ENCODE peak calls at places on chromosome 14, in four cellular contexts. One of them, this sample, is unnamed.
A peak's percentile ranks its signal among the peaks of the same experiment; 100 is the strongest.

GRCh38 chr14:53137559-53137958 is 15.6 kb downstream of the DDHD1 start:
- DNase-seq in SK-N-SH: no peak
- DNase-seq in GM12878: no peak
- DNase-seq in K562: no peak
- DNase-seq in this sample: no peak

GRCh38 chr14:30541318-30541717 is 17.6 kb upstream of the G2E3 start:
- DNase-seq in SK-N-SH: no peak
- DNase-seq in GM12878: no peak
- DNase-seq in K562: no peak
- DNase-seq in this sample: no peak

GRCh38 chr14:72532686-72533454 is 361.0 kb downstream of the DPF3 start:
- DNase-seq in SK-N-SH: no peak
- DNase-seq in GM12878: no peak
- DNase-seq in K562: no peak
- DNase-seq in this sample: no peak

GRCh38 chr14:23562822-23563472 is 4.6 kb downstream of the AP1G2 start:
- DNase-seq in SK-N-SH: peak; percentile 78
- DNase-seq in GM12878: no peak
- DNase-seq in K562: peak; percentile 61
- DNase-seq in this sample: peak; percentile 74

GRCh38 chr14:31261859-31262739 is 54.5 kb upstream of the HECTD1 start:
- DNase-seq in SK-N-SH: no peak
- DNase-seq in GM12878: peak; percentile 37
- DNase-seq in K562: no peak
- DNase-seq in this sample: peak; percentile 100

GRCh38 chr14:50527970-50528369 is 4.4 kb downstream of the MAP4K5 start:
- DNase-seq in SK-N-SH: no peak
- DNase-seq in GM12878: no peak
- DNase-seq in K562: no peak
- DNase-seq in this sample: no peak

GRCh38 chr14:53638966-53639365 is 317.7 kb downstream of the BMP4 start:
- DNase-seq in SK-N-SH: no peak
- DNase-seq in GM12878: no peak
- DNase-seq in K562: no peak
- DNase-seq in this sample: no peak

GRCh38 chr14:61439779-61440418 is 118.5 kb downstream of the PRKCH start:
- DNase-seq in SK-N-SH: no peak
- DNase-seq in GM12878: no peak
- DNase-seq in K562: no peak
- DNase-seq in this sample: no peak

GRCh38 chr14:31567651-31568050 is 6.4 kb downstream of the NUBPL start:
- DNase-seq in SK-N-SH: no peak
- DNase-seq in GM12878: no peak
- DNase-seq in K562: no peak
- DNase-seq in this sample: no peak

GRCh38 chr14:74609721-74610120 is 2.3 kb downstream of the LTBP2 start:
- DNase-seq in SK-N-SH: no peak
- DNase-seq in GM12878: no peak
- DNase-seq in K562: no peak
- DNase-seq in this sample: no peak

GRCh38 chr14:63180017-63180416 is 24.2 kb upstream of the RHOJ start:
- DNase-seq in SK-N-SH: no peak
- DNase-seq in GM12878: no peak
- DNase-seq in K562: no peak
- DNase-seq in this sample: no peak

GRCh38 chr14:23566782-23567185 is 807 bp downstream of the AP1G2 start:
- DNase-seq in SK-N-SH: peak; percentile 48
- DNase-seq in GM12878: no peak
- DNase-seq in K562: peak; percentile 25
- DNase-seq in this sample: no peak

GRCh38 chr14:83825836-83826235 is 1704.1 kb upstream of the FLRT2 start:
- DNase-seq in SK-N-SH: no peak
- DNase-seq in GM12878: no peak
- DNase-seq in K562: no peak
- DNase-seq in this sample: no peak

GRCh38 chr14:22472935-22473854 is 115.8 kb downstream of the DAD1 start:
- DNase-seq in SK-N-SH: peak; percentile 30
- DNase-seq in GM12878: no peak
- DNase-seq in K562: peak; percentile 33
- DNase-seq in this sample: peak; percentile 56

GRCh38 chr14:103820382-103820781 is 27.0 kb downstream of the PPP1R13B start:
- DNase-seq in SK-N-SH: no peak
- DNase-seq in GM12878: no peak
- DNase-seq in K562: no peak
- DNase-seq in this sample: no peak

GRCh38 chr14:20683896-20684661 is at the start of gene RNASE4:
- DNase-seq in SK-N-SH: peak; percentile 68
- DNase-seq in GM12878: peak; percentile 82
- DNase-seq in K562: peak; percentile 61
- DNase-seq in this sample: peak; percentile 85
- TF ChIP-seq POLR2AphosphoS5 in SK-N-SH: no peak
- TF ChIP-seq POLR2AphosphoS5 in GM12878: no peak
- TF ChIP-seq POLR2AphosphoS5 in K562: no peak
- TF ChIP-seq POLR2AphosphoS5 in this sample: peak; percentile 85

GRCh38 chr14:93752980-93753561 is 35.2 kb downstream of the PRIMA1 start:
- DNase-seq in SK-N-SH: peak; percentile 42
- DNase-seq in GM12878: no peak
- DNase-seq in K562: no peak
- DNase-seq in this sample: no peak
- TF ChIP-seq FOXM1 in SK-N-SH: no peak
- TF ChIP-seq FOXM1 in GM12878: no peak
- TF ChIP-seq FOXM1 in K562: no peak
- TF ChIP-seq FOXM1 in this sample: no peak

GRCh38 chr14:56342419-56342901 is 224.2 kb downstream of the PELI2 start:
- DNase-seq in SK-N-SH: no peak
- DNase-seq in GM12878: no peak
- DNase-seq in K562: peak; percentile 9
- DNase-seq in this sample: no peak
- TF ChIP-seq POLR2AphosphoS5 in SK-N-SH: no peak
- TF ChIP-seq POLR2AphosphoS5 in GM12878: no peak
- TF ChIP-seq POLR2AphosphoS5 in K562: no peak
- TF ChIP-seq POLR2AphosphoS5 in this sample: no peak

DNA sequence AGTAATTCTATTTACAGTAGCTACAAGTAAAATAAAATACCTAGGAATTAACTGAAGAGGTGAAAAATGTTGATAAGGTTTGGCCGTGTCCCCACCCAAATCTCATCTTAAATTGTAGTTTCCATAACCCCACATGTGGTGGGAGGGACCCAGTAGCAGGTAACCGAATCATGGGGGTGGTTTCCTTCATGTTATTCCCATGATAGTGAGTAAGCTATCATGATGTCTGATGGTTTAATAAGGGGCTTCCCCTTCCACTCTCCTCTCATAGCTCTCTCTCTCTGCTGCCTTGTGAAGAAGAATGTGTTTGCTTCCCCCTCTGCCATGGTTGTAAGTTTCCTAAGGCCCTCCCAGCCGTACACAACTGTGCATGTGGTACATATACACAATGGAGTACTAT is 1170.7 kb downstream of the BCL11B start:
- DNase-seq in SK-N-SH: no peak
- DNase-seq in GM12878: no peak
- DNase-seq in K562: no peak
- DNase-seq in this sample: no peak
- TF ChIP-seq FOXM1 in SK-N-SH: no peak
- TF ChIP-seq FOXM1 in GM12878: no peak
- TF ChIP-seq FOXM1 in K562: no peak
- TF ChIP-seq FOXM1 in this sample: no peak